ENCODE peak calls at places on chromosomes 4 and X, in ten cellular contexts. A is right atrium auricular region, G is mesenchymal stem cell, H is prostate gland, P is AG04450, T is Peyer's patch, D is upper lobe of right lung, X is A549, B is tibial artery, U is cardiac muscle cell. F is an unnamed sample. For H3K9me3, the result is how much of the 10 kb centered on the place peaks cover.

GRCh38 chrX:133415276-133416105 is at the start of gene GPC4:
- DNase-seq in G (peak), H (peak), D (peak), A (no peak), P (no peak), B (peak), U (peak), X (peak), T (no peak), F (peak)

GRCh38 chrX:124232523-124233201 is 99.8 kb upstream of the TEX13D start:
- DNase-seq in A (no peak), G (no peak), B (no peak), T (no peak), X (no peak), P (no peak), D (no peak), H (no peak), U (no peak), F (no peak)

GRCh38 chr4:83172371-83172770 is 57.8 kb upstream of the PLAC8 start:
- DNase-seq in D (no peak), X (no peak), P (no peak), T (no peak), U (no peak), B (no peak), A (no peak), G (no peak), H (no peak), F (no peak)

GRCh38 chrX:23317799-23318724 is 16.6 kb upstream of the PTCHD1 start:
- DNase-seq in U (peak), T (no peak), G (no peak), X (peak), P (no peak), A (no peak), D (no peak), H (no peak), B (no peak), F (peak)

GRCh38 chr4:7876096-7876993 is 63.3 kb downstream of the AFAP1 start:
- DNase-seq in H (no peak), D (no peak), B (no peak), X (peak), P (no peak), A (no peak), T (no peak), U (peak), G (peak), F (no peak)

GRCh38 chr4:35463251-35463952 is 780.9 kb downstream of the ARAP2 start:
- DNase-seq in X (no peak), A (no peak), T (no peak), D (peak), U (no peak), B (no peak), G (no peak), H (no peak), P (no peak), F (no peak)

GRCh38 chr4:110865611-110866254 is 242.9 kb upstream of the PITX2 start:
- DNase-seq in U (peak), T (no peak), G (no peak), B (no peak), A (no peak), X (no peak), D (no peak), H (no peak), P (no peak), F (no peak)

GRCh38 chr4:181289203-181289602 is 954.0 kb upstream of the TENM3 start:
- DNase-seq in B (no peak), U (no peak), P (no peak), A (no peak), T (no peak), D (no peak), G (no peak), H (no peak), X (no peak), F (no peak)

GRCh38 chr4:59612235-59612634 is 1587.9 kb upstream of the ADGRL3 start:
- DNase-seq in B (no peak), U (peak), D (no peak), G (peak), X (peak), A (no peak), T (no peak), H (no peak), P (no peak), F (no peak)

GRCh38 chr4:8506373-8507250 is 66.0 kb downstream of the TRMT44 start:
- DNase-seq in B (peak), H (no peak), A (peak), D (no peak), X (no peak), G (peak), P (peak), U (peak), T (no peak), F (peak)

GRCh38 chr4:79650794-79651431 is 242.9 kb upstream of the GK2 start:
- DNase-seq in X (no peak), T (no peak), G (peak), D (no peak), B (no peak), P (peak), H (no peak), U (peak), A (no peak), F (no peak)

GRCh38 chr4:79650217-79650616 is 242.2 kb upstream of the GK2 start:
- DNase-seq in P (no peak), B (no peak), A (no peak), T (no peak), U (peak), X (no peak), D (no peak), H (no peak), G (no peak), F (no peak)

GRCh38 chr4:79651516-79651915 is 243.5 kb upstream of the GK2 start:
- DNase-seq in G (peak), T (no peak), U (peak), A (no peak), D (no peak), P (no peak), H (no peak), B (no peak), X (no peak), F (no peak)

DNA sequence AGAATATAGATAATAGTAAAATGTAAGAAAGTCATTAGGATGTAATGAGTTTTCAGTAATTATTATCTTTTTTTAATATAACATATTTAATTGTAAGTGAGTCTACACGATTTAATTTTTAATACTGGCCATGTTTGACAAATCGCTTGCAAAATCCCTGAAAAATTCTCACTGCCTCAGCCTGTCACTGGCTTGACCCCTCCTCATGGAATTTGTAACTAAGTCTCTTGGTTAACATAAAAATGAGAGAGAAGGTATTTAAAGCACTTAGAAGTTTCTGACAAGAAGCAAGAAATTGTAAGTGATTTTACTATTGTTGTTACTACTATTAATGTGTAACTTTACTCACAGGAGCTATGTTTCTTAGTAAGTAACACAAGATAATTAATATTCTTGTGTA is 237.9 kb upstream of the GK2 start:
- DNase-seq in G (no peak), D (no peak), X (no peak), A (no peak), P (no peak), T (no peak), U (no peak), B (no peak), H (no peak), F (no peak)
- H3K27ac ChIP-seq in G (no peak), D (no peak), X (no peak), A (no peak), P (no peak), T (no peak), U (no peak), B (no peak), H (no peak), F (no peak)

GRCh38 chrX:131812847-131813825 is 210.0 kb upstream of the STK26 start:
- DNase-seq in X (peak), P (no peak), T (peak), H (no peak), D (no peak), U (no peak), G (no peak), A (peak), B (no peak), F (peak)
- H3K4me3 ChIP-seq in X (no peak), P (no peak), T (peak), H (no peak), D (peak), U (no peak), G (peak), A (peak), B (peak), F (peak)

DNA sequence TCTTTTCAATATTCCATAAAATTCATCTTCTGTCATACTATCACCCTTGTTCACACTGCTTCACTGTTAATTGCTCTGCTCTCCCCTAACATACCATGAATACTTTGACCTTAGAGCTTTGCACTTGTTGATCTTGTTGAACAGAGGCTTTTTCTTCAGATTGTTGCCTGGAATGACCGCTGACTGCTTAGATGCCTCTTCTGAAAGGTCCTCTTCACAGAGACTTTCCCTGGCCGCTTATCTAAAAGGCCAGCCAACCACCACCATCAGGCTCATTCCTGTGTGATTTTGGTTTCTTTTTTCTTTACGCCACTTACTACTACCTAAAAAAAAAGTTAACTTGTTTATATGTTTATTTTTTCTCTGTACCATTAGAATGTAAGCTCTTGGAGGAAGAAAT is 667.7 kb downstream of the STPG2 start:
- DNase-seq in T (no peak), G (no peak), A (no peak), B (no peak), U (no peak), X (no peak), P (no peak), D (no peak), H (no peak), F (no peak)
- H3K9me3 ChIP-seq in T (under half), G (under half), A (under half), B (under half), U (under half), X (under half), P (under half), D (under half), H (under half), F (under half)

DNA sequence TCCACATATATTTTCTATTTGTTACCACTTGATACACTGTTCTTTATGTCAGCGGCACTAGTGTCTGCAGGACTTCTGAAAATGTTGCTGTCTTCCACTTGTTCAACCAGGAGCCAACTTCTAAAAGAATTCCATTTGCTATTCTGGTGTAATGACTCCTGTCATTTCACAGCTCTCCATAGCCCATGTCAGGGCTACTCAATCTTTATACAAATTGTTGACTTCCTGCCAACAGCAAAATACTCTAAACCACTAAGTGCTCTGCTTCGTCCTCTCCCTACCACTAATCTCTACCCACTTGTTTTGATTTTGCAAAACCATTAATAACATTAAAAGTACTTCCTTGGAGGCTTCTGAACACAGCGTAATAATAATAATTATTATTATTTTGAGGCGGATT is 7.2 kb downstream of the CTSO start:
- DNase-seq in H (no peak), D (no peak), U (no peak), T (no peak), G (peak), P (no peak), A (no peak), X (no peak), B (no peak), F (no peak)
- H3K27ac ChIP-seq in H (no peak), D (no peak), U (no peak), T (no peak), G (no peak), P (no peak), A (no peak), X (no peak), B (no peak), F (no peak)

GRCh38 chrX:17375631-17376380 is 806 bp downstream of the NHS start:
- DNase-seq in U (peak), X (peak), B (peak), D (peak), P (no peak), T (no peak), G (peak), A (no peak), H (no peak), F (no peak)
- H3K4me3 ChIP-seq in U (peak), X (peak), B (peak), D (peak), P (peak), T (peak), G (peak), A (peak), H (peak), F (peak)

GRCh38 chrX:81890476-81890875 is 688.6 kb downstream of the SH3BGRL start:
- DNase-seq in P (no peak), T (no peak), H (no peak), X (no peak), G (no peak), D (no peak), B (no peak), A (no peak), U (no peak), F (no peak)
- H3K9me3 ChIP-seq in P (under half), T (under half), H (under half), X (under half), G (under half), D (under half), B (under half), A (under half), U (under half), F (under half)

GRCh38 chr4:113481820-113482219 is 279.7 kb downstream of the CAMK2D start:
- DNase-seq in D (no peak), T (no peak), A (no peak), B (no peak), H (no peak), P (no peak), X (no peak), U (no peak), G (no peak), F (no peak)
- H3K27ac ChIP-seq in D (no peak), T (no peak), A (no peak), B (no peak), H (no peak), P (no peak), X (no peak), U (no peak), G (no peak), F (no peak)